ENCODE peak calls at places on chromosomes 13 and 19, in seven cellular contexts. I is amniotic stem cell, R is neural crest cell, G is frontal cortex, E is astrocyte of the cerebellum, J is renal cortical epithelial cell, B is adipocyte. H is an unnamed sample.
A peak's percentile ranks its signal among the peaks of the same experiment; 100 is the strongest.

GRCh38 chr19:39347332-39348227 is 5.4 kb downstream of the SAMD4B start:
- DNase-seq in J (no peak), E (no peak), G (no peak), I (no peak), R (no peak), B (peak; percentile 35), H (no peak)

GRCh38 chr19:51565583-51565982 is 5.5 kb upstream of the ZNF175 start:
- DNase-seq in G (no peak), E (no peak), B (no peak), J (no peak), I (no peak), R (no peak), H (no peak)

GRCh38 chr13:21897140-21897539 is 226.3 kb downstream of the FGF9 start:
- DNase-seq in E (no peak), J (no peak), B (no peak), R (no peak), I (no peak), G (no peak), H (no peak)

GRCh38 chr19:10776900-10777650 is 58.9 kb downstream of the TMED1 start:
- DNase-seq in I (no peak), R (no peak), G (no peak), B (no peak), J (no peak), E (no peak), H (no peak)

GRCh38 chr13:87497426-87497825 is 173.7 kb upstream of the SLITRK5 start:
- DNase-seq in I (no peak), J (peak; percentile 41), B (no peak), R (no peak), G (no peak), E (no peak), H (no peak)

GRCh38 chr19:14023404-14024235 is 4.3 kb upstream of the RLN3 start:
- DNase-seq in G (no peak), B (peak; percentile 57), J (peak; percentile 53), E (no peak), I (no peak), R (peak; percentile 59), H (peak; percentile 32)

GRCh38 chr19:45276284-45276687 is 25.2 kb downstream of the MARK4 start:
- DNase-seq in J (no peak), R (no peak), I (no peak), B (peak; percentile 14), E (no peak), G (no peak), H (no peak)

GRCh38 chr19:45528744-45529453 is 21.6 kb downstream of the VASP start:
- DNase-seq in B (no peak), E (no peak), R (no peak), J (peak; percentile 21), I (no peak), G (peak; percentile 40), H (no peak)

GRCh38 chr19:18098891-18099622 is 1.5 kb downstream of the MAST3 start:
- DNase-seq in G (peak; percentile 43), R (no peak), I (no peak), E (no peak), B (no peak), J (no peak), H (no peak)

GRCh38 chr13:59230484-59231264 is 933.1 kb downstream of the DIAPH3 start:
- DNase-seq in I (no peak), J (peak; percentile 42), G (no peak), R (no peak), B (no peak), E (no peak), H (no peak)

GRCh38 chr19:2629491-2630351 is 72.8 kb downstream of the GNG7 start:
- DNase-seq in I (no peak), J (no peak), G (no peak), E (no peak), B (no peak), R (no peak), H (peak; percentile 42)

GRCh38 chr13:46372071-46372470 is 15.0 kb downstream of the RUBCNL start:
- DNase-seq in R (no peak), B (no peak), I (no peak), J (no peak), G (no peak), E (no peak), H (no peak)

GRCh38 chr19:53157601-53158000 is 1.3 kb downstream of the ZNF347 start:
- DNase-seq in R (no peak), I (no peak), B (peak; percentile 48), E (no peak), J (no peak), G (no peak), H (peak; percentile 3)

GRCh38 chr19:17329061-17329767 is 5.4 kb downstream of the ANO8 start:
- DNase-seq in R (no peak), E (no peak), J (no peak), I (no peak), G (peak; percentile 37), B (no peak), H (no peak)

GRCh38 chr13:43307921-43308433 is 284.6 kb downstream of the DNAJC15 start:
- DNase-seq in J (peak; percentile 94), G (no peak), E (peak; percentile 72), I (no peak), B (peak; percentile 80), R (no peak), H (peak; percentile 83)

GRCh38 chr19:1855828-1856255 is 7.5 kb downstream of the KLF16 start:
- DNase-seq in E (no peak), R (no peak), G (no peak), B (peak; percentile 47), I (no peak), J (no peak), H (peak; percentile 42)

GRCh38 chr19:55647732-55648656 is at the start of gene CCDC106:
- DNase-seq in R (peak; percentile 62), J (no peak), B (peak; percentile 86), G (peak; percentile 78), E (no peak), I (no peak), H (peak; percentile 79)

GRCh38 chr19:52138614-52139290 is 986 bp downstream of the ZNF616 start:
- DNase-seq in I (no peak), B (peak; percentile 61), G (no peak), E (no peak), J (no peak), R (peak; percentile 54), H (no peak)

GRCh38 chr13:31998131-31998530 is 33.4 kb upstream of the FRY start:
- DNase-seq in J (no peak), E (no peak), R (no peak), I (no peak), B (peak; percentile 21), G (no peak), H (no peak)